ENCODE peak calls at places on chromosomes 11 and 22, in five cellular contexts. G is nephron progenitor cell; B is stimulated activated naive CD4-positive, alpha-beta T cell; M is transverse colon; F is mesenchymal stem cell. T is an unnamed sample.

GRCh38 chr11:16737860-16738197 is 618 bp upstream of the C11orf58 start:
- DNase-seq in G (no peak), B (no peak), M (no peak), F (no peak), T (peak; percentile 18)

GRCh38 chr11:108606495-108607160 is 13.1 kb upstream of the EXPH5 start:
- DNase-seq in G (no peak), B (no peak), M (no peak), F (no peak), T (no peak)

GRCh38 chr11:892106-892505 is 18.5 kb downstream of the CHID1 start:
- DNase-seq in G (no peak), B (no peak), M (no peak), F (no peak), T (no peak)

GRCh38 chr22:29842740-29843139 is 4.7 kb upstream of the ASCC2 start:
- DNase-seq in G (no peak), B (no peak), M (no peak), F (peak; percentile 98), T (no peak)

GRCh38 chr11:612201-612960 is 3.4 kb downstream of the IRF7 start:
- DNase-seq in G (no peak), B (no peak), M (peak; percentile 83), F (peak; percentile 43), T (no peak)

GRCh38 chr11:44570411-44571155 is 5.1 kb downstream of the CD82 start:
- DNase-seq in G (no peak), B (no peak), M (no peak), F (peak; percentile 68), T (no peak)

GRCh38 chr11:115623021-115623451 is 118.8 kb upstream of the CADM1 start:
- DNase-seq in G (no peak), B (no peak), M (peak; percentile 59), F (peak; percentile 97), T (no peak)

GRCh38 chr11:106473089-106473722 is 395.7 kb downstream of the AASDHPPT start:
- DNase-seq in G (no peak), B (no peak), M (no peak), F (no peak), T (no peak)

GRCh38 chr11:3191586-3192324 is 26.6 kb upstream of the OSBPL5 start:
- DNase-seq in G (no peak), B (no peak), M (peak; percentile 3), F (no peak), T (no peak)

GRCh38 chr11:68667511-68668253 is 16.7 kb upstream of the GAL start:
- DNase-seq in G (no peak), B (no peak), M (no peak), F (no peak), T (no peak)

GRCh38 chr11:133896642-133897330 is 51.5 kb upstream of the SPATA19 start:
- DNase-seq in G (no peak), B (no peak), M (no peak), F (no peak), T (no peak)

GRCh38 chr11:12288934-12289666 is 88.3 kb upstream of the PARVA start:
- DNase-seq in G (no peak), B (no peak), M (no peak), F (no peak), T (no peak)

GRCh38 chr11:474914-475506 is 24.9 kb downstream of the PTDSS2 start:
- DNase-seq in G (no peak), B (no peak), M (no peak), F (no peak), T (no peak)

T was measured in HEK293T.